ENCODE peak calls at places on chromosomes 5 and 9, in nine cellular contexts. One of them, this sample, is unnamed. For H3K27me3, the result is how much of the 10 kb centered on the place peaks cover.

GRCh38 chr5:173477320-173478055 is 139.0 kb downstream of the BOD1 start:
- DNase-seq in foreskin keratinocyte: no peak
- DNase-seq in brain microvascular endothelial cell: peak
- DNase-seq in WERI-Rb-1: no peak
- DNase-seq in DND-41: no peak
- DNase-seq in AG04450: no peak
- DNase-seq in kidney epithelial cell: no peak
- DNase-seq in GM23248: peak
- DNase-seq in body of pancreas: no peak
- DNase-seq in this sample: no peak

GRCh38 chr5:150488519-150489357 is 19.2 kb upstream of the NDST1 start:
- DNase-seq in WERI-Rb-1: no peak
- DNase-seq in GM23248: peak
- DNase-seq in kidney epithelial cell: no peak
- DNase-seq in body of pancreas: peak
- DNase-seq in brain microvascular endothelial cell: no peak
- DNase-seq in DND-41: no peak
- DNase-seq in foreskin keratinocyte: no peak
- DNase-seq in AG04450: no peak
- DNase-seq in this sample: peak

GRCh38 chr5:78758169-78758839 is 109.7 kb upstream of the LHFPL2 start:
- DNase-seq in foreskin keratinocyte: no peak
- DNase-seq in body of pancreas: no peak
- DNase-seq in brain microvascular endothelial cell: no peak
- DNase-seq in DND-41: no peak
- DNase-seq in WERI-Rb-1: no peak
- DNase-seq in kidney epithelial cell: no peak
- DNase-seq in GM23248: peak
- DNase-seq in AG04450: peak
- DNase-seq in this sample: no peak

GRCh38 chr5:172350212-172351181 is 66.9 kb upstream of the UBTD2 start:
- DNase-seq in AG04450: no peak
- DNase-seq in body of pancreas: no peak
- DNase-seq in kidney epithelial cell: no peak
- DNase-seq in DND-41: no peak
- DNase-seq in foreskin keratinocyte: no peak
- DNase-seq in WERI-Rb-1: peak
- DNase-seq in brain microvascular endothelial cell: no peak
- DNase-seq in GM23248: no peak
- DNase-seq in this sample: no peak

GRCh38 chr9:93138171-93138764 is 4.2 kb upstream of the NINJ1 start:
- DNase-seq in AG04450: no peak
- DNase-seq in DND-41: no peak
- DNase-seq in body of pancreas: no peak
- DNase-seq in brain microvascular endothelial cell: no peak
- DNase-seq in foreskin keratinocyte: no peak
- DNase-seq in kidney epithelial cell: no peak
- DNase-seq in WERI-Rb-1: no peak
- DNase-seq in GM23248: no peak
- DNase-seq in this sample: no peak

GRCh38 chr9:113624721-113625120 is 161.2 kb downstream of the RGS3 start:
- DNase-seq in AG04450: no peak
- DNase-seq in foreskin keratinocyte: peak
- DNase-seq in body of pancreas: no peak
- DNase-seq in DND-41: no peak
- DNase-seq in WERI-Rb-1: no peak
- DNase-seq in brain microvascular endothelial cell: peak
- DNase-seq in GM23248: peak
- DNase-seq in kidney epithelial cell: no peak
- DNase-seq in this sample: no peak

GRCh38 chr9:89457376-89457855 is 40.5 kb downstream of the SEMA4D start:
- DNase-seq in kidney epithelial cell: no peak
- DNase-seq in AG04450: no peak
- DNase-seq in foreskin keratinocyte: no peak
- DNase-seq in body of pancreas: no peak
- DNase-seq in DND-41: no peak
- DNase-seq in WERI-Rb-1: no peak
- DNase-seq in brain microvascular endothelial cell: no peak
- DNase-seq in GM23248: no peak
- DNase-seq in this sample: no peak

GRCh38 chr5:35464757-35465156 is 152.9 kb upstream of the SPEF2 start:
- DNase-seq in WERI-Rb-1: no peak
- DNase-seq in GM23248: peak
- DNase-seq in AG04450: no peak
- DNase-seq in brain microvascular endothelial cell: no peak
- DNase-seq in foreskin keratinocyte: no peak
- DNase-seq in body of pancreas: no peak
- DNase-seq in kidney epithelial cell: no peak
- DNase-seq in DND-41: no peak
- DNase-seq in this sample: no peak

GRCh38 chr9:113164536-113165300 is 13.9 kb downstream of the SLC31A2 start:
- DNase-seq in GM23248: peak
- DNase-seq in brain microvascular endothelial cell: peak
- DNase-seq in foreskin keratinocyte: no peak
- DNase-seq in WERI-Rb-1: no peak
- DNase-seq in AG04450: no peak
- DNase-seq in body of pancreas: peak
- DNase-seq in DND-41: no peak
- DNase-seq in kidney epithelial cell: no peak
- DNase-seq in this sample: peak

GRCh38 chr5:67538343-67538670 is 341.7 kb upstream of the CD180 start:
- DNase-seq in DND-41: no peak
- DNase-seq in GM23248: no peak
- DNase-seq in AG04450: no peak
- DNase-seq in foreskin keratinocyte: no peak
- DNase-seq in WERI-Rb-1: no peak
- DNase-seq in body of pancreas: no peak
- DNase-seq in brain microvascular endothelial cell: no peak
- DNase-seq in kidney epithelial cell: no peak
- DNase-seq in this sample: no peak

GRCh38 chr9:95406114-95406513 is 88.6 kb upstream of the FANCC start:
- DNase-seq in WERI-Rb-1: no peak
- DNase-seq in GM23248: peak
- DNase-seq in AG04450: no peak
- DNase-seq in DND-41: no peak
- DNase-seq in body of pancreas: peak
- DNase-seq in brain microvascular endothelial cell: no peak
- DNase-seq in foreskin keratinocyte: no peak
- DNase-seq in kidney epithelial cell: no peak
- DNase-seq in this sample: peak

GRCh38 chr9:82829818-82830217 is 233.1 kb downstream of the RASEF start:
- DNase-seq in AG04450: no peak
- DNase-seq in foreskin keratinocyte: peak
- DNase-seq in kidney epithelial cell: no peak
- DNase-seq in DND-41: no peak
- DNase-seq in brain microvascular endothelial cell: no peak
- DNase-seq in GM23248: no peak
- DNase-seq in body of pancreas: no peak
- DNase-seq in WERI-Rb-1: no peak
- DNase-seq in this sample: no peak

GRCh38 chr5:133347039-133347438 is 265.3 kb downstream of the FSTL4 start:
- DNase-seq in foreskin keratinocyte: no peak
- DNase-seq in body of pancreas: no peak
- DNase-seq in kidney epithelial cell: no peak
- DNase-seq in brain microvascular endothelial cell: no peak
- DNase-seq in WERI-Rb-1: peak
- DNase-seq in DND-41: no peak
- DNase-seq in AG04450: no peak
- DNase-seq in GM23248: no peak
- DNase-seq in this sample: no peak

GRCh38 chr9:91589101-91589553 is 165.5 kb upstream of the NFIL3 start:
- DNase-seq in foreskin keratinocyte: peak
- DNase-seq in kidney epithelial cell: no peak
- DNase-seq in body of pancreas: peak
- DNase-seq in DND-41: no peak
- DNase-seq in GM23248: peak
- DNase-seq in WERI-Rb-1: no peak
- DNase-seq in AG04450: peak
- DNase-seq in brain microvascular endothelial cell: peak
- DNase-seq in this sample: no peak

GRCh38 chr9:108972626-108973209 is 38.5 kb downstream of the ABITRAM start:
- DNase-seq in WERI-Rb-1: no peak
- DNase-seq in DND-41: no peak
- DNase-seq in body of pancreas: no peak
- DNase-seq in AG04450: peak
- DNase-seq in foreskin keratinocyte: no peak
- DNase-seq in brain microvascular endothelial cell: no peak
- DNase-seq in GM23248: peak
- DNase-seq in kidney epithelial cell: no peak
- DNase-seq in this sample: peak

GRCh38 chr5:1243487-1244152 is 18.4 kb downstream of the SLC6A18 start:
- DNase-seq in WERI-Rb-1: peak
- DNase-seq in DND-41: no peak
- DNase-seq in body of pancreas: no peak
- DNase-seq in foreskin keratinocyte: no peak
- DNase-seq in kidney epithelial cell: no peak
- DNase-seq in brain microvascular endothelial cell: no peak
- DNase-seq in AG04450: no peak
- DNase-seq in GM23248: no peak
- DNase-seq in this sample: no peak
- H3K27me3 ChIP-seq in WERI-Rb-1: under half
- H3K27me3 ChIP-seq in DND-41: under half
- H3K27me3 ChIP-seq in body of pancreas: under half
- H3K27me3 ChIP-seq in foreskin keratinocyte: under half
- H3K27me3 ChIP-seq in kidney epithelial cell: under half
- H3K27me3 ChIP-seq in brain microvascular endothelial cell: under half
- H3K27me3 ChIP-seq in AG04450: under half
- H3K27me3 ChIP-seq in GM23248: under half
- H3K27me3 ChIP-seq in this sample: under half

GRCh38 chr5:4883388-4883787 is 256.7 kb upstream of the ADAMTS16 start:
- DNase-seq in WERI-Rb-1: no peak
- DNase-seq in kidney epithelial cell: no peak
- DNase-seq in GM23248: no peak
- DNase-seq in AG04450: no peak
- DNase-seq in foreskin keratinocyte: no peak
- DNase-seq in DND-41: no peak
- DNase-seq in brain microvascular endothelial cell: no peak
- DNase-seq in body of pancreas: no peak
- DNase-seq in this sample: no peak

GRCh38 chr5:4880304-4880741 is 259.8 kb upstream of the ADAMTS16 start:
- DNase-seq in WERI-Rb-1: no peak
- DNase-seq in body of pancreas: no peak
- DNase-seq in DND-41: no peak
- DNase-seq in kidney epithelial cell: no peak
- DNase-seq in GM23248: no peak
- DNase-seq in brain microvascular endothelial cell: no peak
- DNase-seq in AG04450: no peak
- DNase-seq in foreskin keratinocyte: no peak
- DNase-seq in this sample: no peak

GRCh38 chr5:4879075-4879474 is 261.1 kb upstream of the ADAMTS16 start:
- DNase-seq in brain microvascular endothelial cell: no peak
- DNase-seq in AG04450: no peak
- DNase-seq in WERI-Rb-1: no peak
- DNase-seq in GM23248: no peak
- DNase-seq in foreskin keratinocyte: no peak
- DNase-seq in body of pancreas: no peak
- DNase-seq in kidney epithelial cell: no peak
- DNase-seq in DND-41: no peak
- DNase-seq in this sample: no peak

GRCh38 chr5:4879693-4880303 is 260.3 kb upstream of the ADAMTS16 start:
- DNase-seq in WERI-Rb-1: peak
- DNase-seq in DND-41: peak
- DNase-seq in GM23248: peak
- DNase-seq in foreskin keratinocyte: peak
- DNase-seq in AG04450: no peak
- DNase-seq in kidney epithelial cell: peak
- DNase-seq in body of pancreas: peak
- DNase-seq in brain microvascular endothelial cell: peak
- DNase-seq in this sample: peak

GRCh38 chr5:4882186-4882585 is 257.9 kb upstream of the ADAMTS16 start:
- DNase-seq in brain microvascular endothelial cell: no peak
- DNase-seq in body of pancreas: no peak
- DNase-seq in WERI-Rb-1: no peak
- DNase-seq in DND-41: no peak
- DNase-seq in kidney epithelial cell: no peak
- DNase-seq in GM23248: peak
- DNase-seq in foreskin keratinocyte: no peak
- DNase-seq in AG04450: no peak
- DNase-seq in this sample: no peak
- H3K27me3 ChIP-seq in brain microvascular endothelial cell: under half
- H3K27me3 ChIP-seq in body of pancreas: under half
- H3K27me3 ChIP-seq in WERI-Rb-1: half or more
- H3K27me3 ChIP-seq in DND-41: under half
- H3K27me3 ChIP-seq in kidney epithelial cell: under half
- H3K27me3 ChIP-seq in GM23248: under half
- H3K27me3 ChIP-seq in foreskin keratinocyte: under half
- H3K27me3 ChIP-seq in AG04450: under half
- H3K27me3 ChIP-seq in this sample: under half

DNA sequence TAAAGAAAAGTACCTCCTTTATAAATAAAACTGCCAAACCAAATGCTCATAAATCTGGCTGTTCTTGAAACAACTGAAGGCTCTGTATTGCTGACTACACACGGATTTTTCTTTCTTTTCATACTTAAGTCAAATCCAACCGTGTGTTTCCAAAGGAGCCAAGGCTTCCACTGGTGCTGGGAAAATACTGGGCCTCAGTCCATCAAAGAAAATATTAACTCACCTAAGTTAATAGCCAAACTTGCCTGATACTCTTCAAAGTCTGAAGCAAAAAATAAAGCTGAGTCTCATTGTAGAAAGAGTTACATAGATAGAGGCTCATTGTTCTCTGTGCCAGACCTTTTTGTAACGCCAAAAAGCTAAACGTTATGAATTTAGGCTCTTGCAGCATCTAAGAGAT is 350.4 kb upstream of the CDH9 start:
- DNase-seq in body of pancreas: no peak
- DNase-seq in foreskin keratinocyte: no peak
- DNase-seq in DND-41: no peak
- DNase-seq in brain microvascular endothelial cell: no peak
- DNase-seq in AG04450: no peak
- DNase-seq in WERI-Rb-1: no peak
- DNase-seq in GM23248: no peak
- DNase-seq in kidney epithelial cell: no peak
- DNase-seq in this sample: no peak
- H3K27me3 ChIP-seq in body of pancreas: under half
- H3K27me3 ChIP-seq in foreskin keratinocyte: under half
- H3K27me3 ChIP-seq in DND-41: under half
- H3K27me3 ChIP-seq in brain microvascular endothelial cell: under half
- H3K27me3 ChIP-seq in AG04450: under half
- H3K27me3 ChIP-seq in WERI-Rb-1: under half
- H3K27me3 ChIP-seq in GM23248: under half
- H3K27me3 ChIP-seq in kidney epithelial cell: under half
- H3K27me3 ChIP-seq in this sample: under half

DNA sequence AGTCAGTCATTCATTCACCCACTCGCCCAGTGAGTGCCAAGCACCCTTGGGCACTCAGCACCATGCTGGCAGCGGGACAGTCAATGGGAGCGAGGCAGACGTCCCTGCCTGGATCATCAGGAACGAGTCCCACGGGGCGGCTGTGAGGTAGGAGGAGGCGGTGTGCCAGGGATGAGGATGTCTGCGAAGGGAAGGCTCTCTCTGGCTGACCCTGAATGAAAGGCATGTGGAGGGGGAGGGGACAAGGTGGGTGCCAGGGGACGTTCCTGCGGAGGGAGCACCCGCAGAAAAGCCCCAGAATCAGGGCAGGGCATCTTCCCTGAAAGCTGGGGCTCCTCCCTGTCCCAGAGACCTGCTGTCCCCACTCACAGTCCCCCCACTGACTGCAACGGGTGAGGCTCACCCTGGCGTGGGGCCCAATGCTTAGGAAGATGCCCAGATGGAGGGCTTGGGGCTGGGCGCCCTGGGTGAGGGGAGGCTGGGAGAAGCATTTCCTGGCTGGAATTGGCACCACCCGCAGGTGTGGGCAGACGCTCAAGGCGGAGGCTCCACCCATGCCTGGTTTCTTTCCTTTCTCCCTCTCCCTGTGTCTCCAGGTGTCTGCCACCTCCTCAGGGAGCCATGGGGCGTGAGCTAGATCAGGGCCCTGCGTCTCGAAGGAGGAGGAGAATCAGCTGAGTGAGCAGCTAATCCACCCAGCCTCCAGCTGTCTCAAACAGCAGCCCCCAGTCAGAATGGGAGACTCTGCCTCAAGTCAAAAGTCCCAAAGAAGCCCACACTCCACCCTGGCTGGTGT is 179.0 kb upstream of the PPP1R26 start:
- DNase-seq in foreskin keratinocyte: no peak
- DNase-seq in kidney epithelial cell: no peak
- DNase-seq in GM23248: no peak
- DNase-seq in brain microvascular endothelial cell: no peak
- DNase-seq in DND-41: no peak
- DNase-seq in body of pancreas: peak
- DNase-seq in WERI-Rb-1: peak
- DNase-seq in AG04450: no peak
- DNase-seq in this sample: no peak
- H3K27me3 ChIP-seq in foreskin keratinocyte: under half
- H3K27me3 ChIP-seq in kidney epithelial cell: under half
- H3K27me3 ChIP-seq in GM23248: under half
- H3K27me3 ChIP-seq in brain microvascular endothelial cell: under half
- H3K27me3 ChIP-seq in DND-41: under half
- H3K27me3 ChIP-seq in body of pancreas: under half
- H3K27me3 ChIP-seq in WERI-Rb-1: under half
- H3K27me3 ChIP-seq in AG04450: under half
- H3K27me3 ChIP-seq in this sample: under half